ENCODE peak calls at places on chromosomes 5 and 9, in four cellular contexts. Z is brain pericyte, H is DMS153, G is posterior vena cava. U is an unnamed sample.

GRCh38 chr5:79840085-79840990 is 150.7 kb downstream of the CMYA5 start:
- DNase-seq in Z (no peak), G (no peak), H (no peak), U (no peak)

GRCh38 chr5:120479066-120479465 is 15.0 kb downstream of the PRR16 start:
- DNase-seq in G (no peak), H (no peak), Z (no peak), U (no peak)

GRCh38 chr9:136855461-136856077 is 3.4 kb downstream of the MAMDC4 start:
- DNase-seq in Z (no peak), H (no peak), G (no peak), U (peak)

GRCh38 chr5:102855684-102856373 is 100.7 kb downstream of the PAM start:
- DNase-seq in G (no peak), Z (no peak), H (no peak), U (no peak)

GRCh38 chr9:98707158-98708102 is 1.3 kb downstream of the GABBR2 start:
- DNase-seq in H (peak), G (no peak), Z (no peak), U (no peak)

GRCh38 chr5:81522571-81522970 is 128.6 kb upstream of the ACOT12 start:
- DNase-seq in H (no peak), Z (no peak), G (no peak), U (no peak)

GRCh38 chr9:95989304-95989703 is 113.8 kb downstream of the ERCC6L2 start:
- DNase-seq in Z (no peak), H (no peak), G (no peak), U (no peak)

GRCh38 chr5:6732634-6733410 is 19.6 kb downstream of the TENT4A start:
- DNase-seq in Z (no peak), H (no peak), G (peak), U (peak)

GRCh38 chr5:34611829-34612415 is 44.2 kb upstream of the RAI14 start:
- DNase-seq in Z (no peak), H (no peak), G (no peak), U (no peak)

GRCh38 chr5:150033334-150033733 is 32.8 kb downstream of the HMGXB3 start:
- DNase-seq in H (no peak), Z (no peak), G (no peak), U (no peak)

GRCh38 chr9:114300153-114300845 is 22.6 kb upstream of the ORM1 start:
- DNase-seq in H (no peak), G (peak), Z (no peak), U (peak)

GRCh38 chr5:42614509-42614908 is 142.1 kb upstream of the CCDC152 start:
- DNase-seq in H (no peak), Z (no peak), G (no peak), U (no peak)

GRCh38 chr5:36744041-36744677 is 132.4 kb upstream of the NIPBL start:
- DNase-seq in G (no peak), H (peak), Z (no peak), U (no peak)

GRCh38 chr9:108056083-108056804 is 566.7 kb upstream of the KLF4 start:
- DNase-seq in G (no peak), H (no peak), Z (no peak), U (no peak)

GRCh38 chr5:96175090-96175489 is 213.4 kb upstream of the ELL2 start:
- DNase-seq in G (no peak), Z (no peak), H (no peak), U (no peak)

GRCh38 chr5:96709152-96709821 is 47.1 kb downstream of the CAST start:
- DNase-seq in H (no peak), G (no peak), Z (no peak), U (no peak)

GRCh38 chr5:173315495-173316352 is 12.5 kb downstream of the STC2 start:
- DNase-seq in Z (peak), G (peak), H (peak), U (no peak)

GRCh38 chr5:56440871-56441740 is 208.0 kb upstream of the ANKRD55 start:
- DNase-seq in Z (no peak), H (no peak), G (no peak), U (no peak)

GRCh38 chr5:84080908-84081307 is 303.8 kb downstream of the EDIL3 start:
- DNase-seq in H (no peak), Z (no peak), G (no peak), U (no peak)

GRCh38 chr9:120913673-120914266 is 12.8 kb downstream of the TRAF1 start:
- DNase-seq in Z (no peak), G (no peak), H (no peak), U (no peak)

GRCh38 chr5:10735569-10736255 is 25.3 kb downstream of the DAP start:
- DNase-seq in H (no peak), Z (no peak), G (no peak), U (no peak)

GRCh38 chr9:77514886-77515711 is 133.0 kb downstream of the GNA14 start:
- DNase-seq in H (no peak), G (no peak), Z (no peak), U (no peak)

GRCh38 chr5:125518169-125518568 is 771.7 kb upstream of the ZNF608 start:
- DNase-seq in G (no peak), H (no peak), Z (no peak), U (no peak)

GRCh38 chr9:70085241-70085640 is 41.6 kb downstream of the MAMDC2 start:
- DNase-seq in Z (no peak), G (no peak), H (no peak), U (no peak)

GRCh38 chr5:176533894-176534611 is 3.1 kb downstream of the RNF44 start:
- DNase-seq in G (no peak), H (no peak), Z (no peak), U (peak)

GRCh38 chr9:69590241-69590640 is 81.9 kb downstream of the APBA1 start:
- DNase-seq in Z (no peak), H (no peak), G (no peak), U (no peak)

GRCh38 chr5:159850192-159850573 is 66.1 kb upstream of the ADRA1B start:
- DNase-seq in Z (no peak), H (no peak), G (no peak), U (no peak)

GRCh38 chr9:133043449-133044035 is 12.7 kb downstream of the GTF3C5 start:
- DNase-seq in Z (no peak), H (no peak), G (no peak), U (no peak)

GRCh38 chr5:175558801-175559480 is 80.6 kb downstream of the SFXN1 start:
- DNase-seq in H (no peak), Z (no peak), G (no peak), U (no peak)

GRCh38 chr9:93316726-93317494 is 133.0 kb downstream of the WNK2 start:
- DNase-seq in H (no peak), G (peak), Z (no peak), U (peak)

GRCh38 chr9:21252727-21253547 is 13.1 kb upstream of the IFNA14 start:
- DNase-seq in Z (no peak), G (no peak), H (peak), U (peak)

GRCh38 chr9:108041551-108041950 is 552.0 kb upstream of the KLF4 start:
- DNase-seq in G (no peak), H (no peak), Z (no peak), U (no peak)

GRCh38 chr9:74770508-74771261 is 117.0 kb downstream of the TRPM6 start:
- DNase-seq in H (no peak), Z (no peak), G (no peak), U (no peak)